ENCODE peak calls at places on chromosomes 6 and 20, in five cellular contexts. W, H, D, P and B are unnamed samples. For H3K36me3, the result is how much of the 10 kb centered on the place peaks cover.

GRCh38 chr6:142783499-142783898 is 161.5 kb downstream of the HIVEP2 start:
- DNase-seq in W (no peak), H (no peak), D (no peak), P (no peak), B (no peak)

GRCh38 chr20:33433465-33433864 is 10.1 kb downstream of the SNTA1 start:
- DNase-seq in W (no peak), H (peak), D (no peak), P (peak), B (no peak)

GRCh38 chr6:73079611-73079955 is 145.7 kb downstream of the KHDC1L start:
- DNase-seq in W (peak), H (no peak), D (no peak), P (no peak), B (no peak)

GRCh38 chr6:35299674-35300073 is 2.1 kb downstream of the DEF6 start:
- DNase-seq in W (no peak), H (peak), D (no peak), P (peak), B (no peak)

GRCh38 chr20:51315390-51315789 is 227.1 kb downstream of the NFATC2 start:
- DNase-seq in W (no peak), H (no peak), D (no peak), P (no peak), B (no peak)

GRCh38 chr6:25499851-25500250 is 152.2 kb upstream of the SCGN start:
- DNase-seq in W (peak), H (no peak), D (no peak), P (no peak), B (no peak)

GRCh38 chr6:132651062-132651461 is 7.9 kb downstream of the TAAR1 start:
- DNase-seq in W (no peak), H (no peak), D (no peak), P (no peak), B (no peak)

GRCh38 chr6:63058601-63059000 is 152.7 kb upstream of the FKBP1C start:
- DNase-seq in W (no peak), H (no peak), D (no peak), P (no peak), B (no peak)

GRCh38 chr6:34469499-34469898 is 3.6 kb downstream of the PACSIN1 start:
- DNase-seq in W (no peak), H (no peak), D (no peak), P (no peak), B (no peak)

GRCh38 chr20:4304601-4305000 is 289.2 kb upstream of the RNF24 start:
- DNase-seq in W (no peak), H (no peak), D (no peak), P (no peak), B (no peak)

GRCh38 chr6:31945507-31946369 is at the start of gene CFB:
- DNase-seq in W (peak), H (peak), D (peak), P (peak), B (no peak)

GRCh38 chr6:87658516-87658915 is 43.5 kb downstream of the AKIRIN2 start:
- DNase-seq in W (no peak), H (no peak), D (no peak), P (no peak), B (no peak)

GRCh38 chr20:10669843-10670446 is 3.9 kb downstream of the JAG1 start:
- DNase-seq in W (no peak), H (no peak), D (no peak), P (no peak), B (no peak)

GRCh38 chr6:158049055-158050028 is 67.7 kb downstream of the SYNJ2 start:
- DNase-seq in W (no peak), H (no peak), D (peak), P (no peak), B (no peak)

GRCh38 chr6:158047563-158048323 is 66.1 kb downstream of the SYNJ2 start:
- DNase-seq in W (no peak), H (no peak), D (peak), P (no peak), B (no peak)

GRCh38 chr6:158050107-158050735 is 68.6 kb downstream of the SYNJ2 start:
- DNase-seq in W (no peak), H (no peak), D (no peak), P (no peak), B (no peak)

GRCh38 chr6:158047120-158047518 is 65.5 kb downstream of the SYNJ2 start:
- DNase-seq in W (peak), H (no peak), D (no peak), P (no peak), B (no peak)

DNA sequence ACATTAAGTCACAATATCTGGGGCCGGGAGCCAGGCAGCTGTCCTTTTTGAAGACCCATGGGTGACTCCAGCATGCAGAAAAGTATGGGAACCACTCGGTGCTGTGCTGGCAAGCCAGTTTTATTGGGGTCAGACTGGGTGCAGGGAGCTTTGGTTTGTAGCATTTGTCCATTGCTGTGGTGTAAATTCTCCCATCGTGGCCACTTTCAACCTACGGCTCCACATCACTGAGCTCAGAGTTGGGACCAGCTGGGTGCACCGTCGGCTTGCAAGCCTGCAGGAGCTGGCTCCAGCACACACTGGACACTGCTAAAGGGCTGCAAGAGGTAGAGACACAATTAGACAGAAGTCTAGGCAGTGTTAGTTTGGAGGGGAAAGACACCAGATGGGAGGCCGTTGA is 66.9 kb downstream of the SYNJ2 start:
- DNase-seq in W (no peak), H (no peak), D (no peak), P (no peak), B (no peak)
- H3K36me3 ChIP-seq in W (under half), H (under half), D (half or more), P (under half), B (under half)

DNA sequence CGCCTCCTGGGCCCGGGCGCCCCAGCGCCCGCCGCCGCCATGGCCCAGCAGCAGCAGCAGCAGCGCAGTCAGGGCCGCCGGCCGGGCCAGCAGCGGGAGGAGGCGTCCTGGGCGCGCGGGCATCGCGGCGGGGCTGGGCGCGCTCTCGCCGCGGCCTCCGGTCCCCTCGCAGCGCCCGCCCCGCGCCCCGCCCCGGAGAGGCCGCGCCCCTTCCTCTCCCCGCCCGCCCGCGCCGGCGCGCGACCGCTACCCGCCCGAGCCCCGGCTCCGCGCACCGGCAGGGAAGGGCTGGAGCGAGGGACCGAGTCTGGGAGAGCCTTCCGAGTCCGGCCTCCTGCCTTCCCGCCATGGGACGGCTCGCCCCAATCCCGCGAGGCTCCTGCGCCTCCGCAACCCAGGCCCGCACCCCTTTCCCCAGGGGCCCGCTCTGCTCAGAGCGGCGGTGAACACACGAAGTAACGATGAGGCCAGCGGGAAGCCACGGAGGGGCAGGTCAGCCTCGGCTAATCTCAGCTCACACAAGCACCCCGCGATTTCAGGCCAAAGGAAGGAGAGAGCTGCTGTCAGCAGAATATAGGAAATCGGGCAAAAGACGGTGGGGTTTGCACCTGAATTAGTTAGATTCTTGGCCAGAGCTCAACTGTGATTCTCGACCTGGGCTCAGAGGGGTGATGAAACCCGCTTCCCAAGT is at the start of gene TXNDC5:
- DNase-seq in W (peak), H (peak), D (peak), P (peak), B (no peak)
- TF ChIP-seq POLR2A in W (no peak), H (peak), D (peak), P (peak), B (no peak)

GRCh38 chr20:37189617-37190016 is 10.3 kb upstream of the MROH8 start:
- DNase-seq in W (no peak), H (no peak), D (no peak), P (no peak), B (no peak)
- H3K36me3 ChIP-seq in W (under half), H (under half), D (half or more), P (under half), B (under half)

DNA sequence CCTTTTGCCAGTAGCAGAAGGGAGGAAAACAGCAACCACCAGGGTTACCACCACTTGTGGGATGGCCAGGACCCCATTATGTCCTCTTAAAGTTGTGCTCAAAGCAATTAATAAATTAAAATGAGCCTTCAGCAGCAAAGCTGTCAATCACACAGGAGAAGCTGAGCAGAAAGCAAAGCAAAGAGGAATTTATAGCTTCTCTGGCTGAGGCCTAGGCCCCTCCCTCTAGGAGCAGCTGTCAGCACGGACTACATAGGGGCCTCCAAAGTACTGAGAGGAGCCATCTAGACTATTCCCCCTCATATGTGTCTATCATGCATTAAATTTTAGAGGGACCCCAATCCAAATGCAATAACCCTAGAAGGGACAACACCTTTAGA is 6.4 kb downstream of the CCND3 start:
- DNase-seq in W (no peak), H (no peak), D (no peak), P (no peak), B (no peak)
- TF ChIP-seq POLR2A in W (no peak), H (no peak), D (no peak), P (no peak), B (no peak)

GRCh38 chr20:38424404-38424803 is 10.7 kb downstream of the SNHG17 start:
- DNase-seq in W (no peak), H (no peak), D (no peak), P (no peak), B (no peak)
- H3K36me3 ChIP-seq in W (half or more), H (under half), D (half or more), P (half or more), B (half or more)